ENCODE peak calls at places on chromosomes 2 and 18, in five cellular contexts. C is GM12878, D is A549, Z is H1, P is SK-N-SH. Y is an unnamed sample.

GRCh38 chr2:48617618-48618017 is at the start of gene GTF2A1L:
- DNase-seq in C (no peak), D (no peak), Z (no peak), P (no peak), Y (no peak)

GRCh38 chr2:237154050-237154638 is 68.5 kb downstream of the COPS8 start:
- DNase-seq in C (no peak), D (peak), Z (peak), P (peak), Y (peak)

GRCh38 chr18:66971951-66972350 is 368.1 kb upstream of the CDH19 start:
- DNase-seq in C (no peak), D (no peak), Z (no peak), P (peak), Y (no peak)

GRCh38 chr2:150859872-150860271 is 372.4 kb upstream of the RND3 start:
- DNase-seq in C (no peak), D (no peak), Z (no peak), P (no peak), Y (no peak)

GRCh38 chr2:101124684-101125366 is 26.4 kb downstream of the TBC1D8 start:
- DNase-seq in C (no peak), D (peak), Z (no peak), P (no peak), Y (peak)

GRCh38 chr2:234512884-234513669 is 16.2 kb upstream of the ARL4C start:
- DNase-seq in C (no peak), D (no peak), Z (no peak), P (peak), Y (no peak)

GRCh38 chr2:201432551-201433388 is 18.5 kb downstream of the TRAK2 start:
- DNase-seq in C (no peak), D (no peak), Z (no peak), P (peak), Y (peak)

GRCh38 chr18:59229681-59230443 is 9.9 kb downstream of the GRP start:
- DNase-seq in C (no peak), D (no peak), Z (no peak), P (no peak), Y (no peak)

GRCh38 chr2:150806336-150806735 is 318.9 kb upstream of the RND3 start:
- DNase-seq in C (no peak), D (no peak), Z (no peak), P (no peak), Y (no peak)

GRCh38 chr2:39581866-39582265 is 83.9 kb upstream of the TMEM178A start:
- DNase-seq in C (no peak), D (no peak), Z (no peak), P (no peak), Y (no peak)

GRCh38 chr18:63992751-63993150 is 22.9 kb downstream of the SERPINB8 start:
- DNase-seq in C (no peak), D (no peak), Z (no peak), P (no peak), Y (no peak)

GRCh38 chr2:10389596-10389995 is 58.5 kb downstream of the ODC1 start:
- DNase-seq in C (no peak), D (no peak), Z (no peak), P (no peak), Y (no peak)

GRCh38 chr2:64837116-64837704 is 152.0 kb upstream of the SLC1A4 start:
- DNase-seq in C (no peak), D (peak), Z (no peak), P (no peak), Y (peak)

GRCh38 chr2:221022554-221022953 is 549.5 kb downstream of the EPHA4 start:
- DNase-seq in C (no peak), D (no peak), Z (no peak), P (no peak), Y (no peak)

GRCh38 chr2:108570416-108570815 is 36.1 kb downstream of the LIMS1 start:
- DNase-seq in C (no peak), D (no peak), Z (no peak), P (no peak), Y (no peak)
- H3K4me3 ChIP-seq in C (no peak), D (peak), Z (no peak), P (no peak), Y (no peak)

GRCh38 chr18:56443508-56443907 is 194.9 kb downstream of the TXNL1 start:
- DNase-seq in C (no peak), D (no peak), Z (no peak), P (no peak), Y (no peak)
- TF ChIP-seq MAX in C (no peak), D (no peak), Z (no peak), P (no peak), Y (no peak)

GRCh38 chr2:20593072-20594034 is 57.5 kb downstream of the HS1BP3 start:
- DNase-seq in C (no peak), D (peak), Z (no peak), P (no peak), Y (peak)
- TF ChIP-seq CTCF in C (no peak), D (no peak), Z (no peak), P (no peak), Y (no peak)

DNA sequence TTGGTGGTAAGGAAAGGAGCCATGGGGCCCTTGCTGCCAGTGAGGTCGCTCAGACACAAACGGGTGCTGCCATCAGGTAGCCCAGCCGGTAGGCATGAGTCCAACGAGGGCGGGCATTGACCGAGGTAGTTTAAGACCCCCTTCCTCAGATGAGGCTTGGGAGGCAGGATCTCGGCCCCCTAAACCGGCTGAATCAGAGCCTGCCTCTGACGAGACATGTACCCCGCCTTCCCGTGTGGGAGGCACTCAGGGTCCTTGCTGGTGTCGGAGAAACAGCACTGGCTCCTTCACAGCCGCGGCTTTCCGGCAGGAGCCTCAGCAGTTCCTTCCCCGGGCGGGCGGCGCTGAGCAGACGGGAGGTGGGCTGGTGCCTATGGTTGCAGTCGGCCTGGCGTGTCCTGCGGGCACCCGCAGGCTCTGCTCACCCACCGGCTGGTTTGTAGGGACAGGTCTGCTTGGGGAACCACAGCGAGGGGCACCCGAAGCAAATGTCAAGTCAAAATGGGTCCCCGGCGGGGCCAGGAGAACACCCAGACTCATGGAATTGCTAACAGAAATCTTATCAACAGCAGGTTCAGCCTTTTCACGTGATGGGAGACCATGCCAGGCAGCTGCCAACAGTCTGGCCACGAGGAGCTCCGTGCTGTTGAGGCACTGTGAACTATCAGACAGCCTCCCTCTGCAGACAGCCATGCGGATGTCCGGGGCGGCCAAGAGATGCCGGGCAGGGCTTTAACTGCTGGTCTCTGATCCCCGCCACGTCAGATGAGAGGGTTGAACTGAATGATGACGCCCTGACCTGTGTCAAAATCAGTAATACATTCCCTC is 2.8 kb downstream of the KCNG2 start:
- DNase-seq in C (no peak), D (no peak), Z (no peak), P (no peak), Y (no peak)
- H3K4me3 ChIP-seq in C (no peak), D (no peak), Z (no peak), P (no peak), Y (no peak)

GRCh38 chr18:68519341-68519740 is 195.6 kb downstream of the TMX3 start:
- DNase-seq in C (no peak), D (no peak), Z (no peak), P (no peak), Y (no peak)

GRCh38 chr18:68520406-68521075 is 194.4 kb downstream of the TMX3 start:
- DNase-seq in C (no peak), D (no peak), Z (no peak), P (no peak), Y (no peak)
- TF ChIP-seq MAX in C (no peak), D (no peak), Z (no peak), P (no peak), Y (no peak)

GRCh38 chr18:7664024-7664312 is 96.9 kb downstream of the PTPRM start:
- DNase-seq in C (no peak), D (no peak), Z (no peak), P (no peak), Y (no peak)

GRCh38 chr18:7662866-7663265 is 95.8 kb downstream of the PTPRM start:
- DNase-seq in C (no peak), D (no peak), Z (no peak), P (no peak), Y (no peak)

GRCh38 chr18:7668392-7668791 is 101.3 kb downstream of the PTPRM start:
- DNase-seq in C (no peak), D (no peak), Z (no peak), P (no peak), Y (no peak)

GRCh38 chr18:7663305-7664023 is 96.3 kb downstream of the PTPRM start:
- DNase-seq in C (no peak), D (no peak), Z (no peak), P (no peak), Y (peak)

GRCh38 chr18:7666195-7666776 is 99.2 kb downstream of the PTPRM start:
- DNase-seq in C (no peak), D (peak), Z (no peak), P (no peak), Y (no peak)
- TF ChIP-seq CTCF in C (no peak), D (no peak), Z (no peak), P (no peak), Y (no peak)

DNA sequence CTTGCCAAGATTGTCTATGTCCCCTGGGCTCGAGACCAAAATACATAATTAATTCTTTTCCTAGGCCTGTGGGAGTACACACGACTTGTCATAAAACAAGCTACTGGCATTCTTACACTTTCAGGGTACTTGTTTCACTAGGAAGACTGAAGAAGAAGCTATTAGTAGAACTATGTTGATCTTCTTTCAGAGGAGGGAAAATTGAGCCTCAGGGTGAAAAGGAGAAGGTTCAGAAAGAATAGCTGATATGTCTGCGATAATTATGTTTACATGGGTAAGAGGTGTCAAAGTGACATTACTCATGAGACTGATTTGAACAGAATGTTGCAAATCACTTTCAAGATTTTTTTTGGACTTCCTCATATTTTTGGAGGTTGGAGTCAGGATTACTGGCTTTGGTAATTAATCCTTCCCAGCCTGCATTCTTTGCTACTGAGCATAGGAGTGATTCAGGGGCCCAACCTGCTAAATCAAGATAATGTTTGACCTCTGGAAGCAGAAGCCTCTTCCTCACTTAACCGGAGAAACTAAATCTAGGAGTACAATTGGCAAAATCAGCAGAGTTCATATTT is 240.0 kb upstream of the NT5C1B start:
- DNase-seq in C (no peak), D (no peak), Z (no peak), P (no peak), Y (no peak)
- H3K4me3 ChIP-seq in C (no peak), D (no peak), Z (no peak), P (no peak), Y (no peak)